ENCODE peak calls at places on chromosome 7, in five cellular contexts. One of them, this sample, is unnamed.

GRCh38 chr7:133854739-133855138 is 272.4 kb upstream of the LRGUK start:
- DNase-seq in vagina: no peak
- DNase-seq in hepatocyte: peak; percentile 59
- DNase-seq in endothelial cell of umbilical vein: peak; percentile 60
- DNase-seq in astrocyte: peak; percentile 26
- DNase-seq in this sample: no peak

GRCh38 chr7:111041577-111041976 is 49.4 kb upstream of the LRRN3 start:
- DNase-seq in vagina: no peak
- DNase-seq in hepatocyte: no peak
- DNase-seq in endothelial cell of umbilical vein: peak; percentile 60
- DNase-seq in astrocyte: no peak
- DNase-seq in this sample: no peak

GRCh38 chr7:114854369-114854768 is 67.5 kb upstream of the MDFIC start:
- DNase-seq in vagina: no peak
- DNase-seq in hepatocyte: no peak
- DNase-seq in endothelial cell of umbilical vein: no peak
- DNase-seq in astrocyte: no peak
- DNase-seq in this sample: no peak

GRCh38 chr7:100589341-100589935 is 3.3 kb downstream of the FBXO24 start:
- DNase-seq in vagina: no peak
- DNase-seq in hepatocyte: no peak
- DNase-seq in endothelial cell of umbilical vein: no peak
- DNase-seq in astrocyte: no peak
- DNase-seq in this sample: no peak

GRCh38 chr7:19464751-19465150 is 244.1 kb downstream of the POLR1F start:
- DNase-seq in vagina: no peak
- DNase-seq in hepatocyte: no peak
- DNase-seq in endothelial cell of umbilical vein: no peak
- DNase-seq in astrocyte: no peak
- DNase-seq in this sample: no peak

GRCh38 chr7:44787762-44788161 is 8.7 kb upstream of the PPIA start:
- DNase-seq in vagina: no peak
- DNase-seq in hepatocyte: no peak
- DNase-seq in endothelial cell of umbilical vein: no peak
- DNase-seq in astrocyte: no peak
- DNase-seq in this sample: no peak

GRCh38 chr7:91527460-91527859 is 263.2 kb downstream of the FZD1 start:
- DNase-seq in vagina: no peak
- DNase-seq in hepatocyte: no peak
- DNase-seq in endothelial cell of umbilical vein: no peak
- DNase-seq in astrocyte: no peak
- DNase-seq in this sample: no peak

GRCh38 chr7:159328096-159328495 is 183.4 kb upstream of the VIPR2 start:
- DNase-seq in vagina: no peak
- DNase-seq in hepatocyte: no peak
- DNase-seq in endothelial cell of umbilical vein: no peak
- DNase-seq in astrocyte: no peak
- DNase-seq in this sample: no peak

GRCh38 chr7:51255536-51256243 is 60.9 kb downstream of the COBL start:
- DNase-seq in vagina: no peak
- DNase-seq in hepatocyte: no peak
- DNase-seq in endothelial cell of umbilical vein: no peak
- DNase-seq in astrocyte: no peak
- DNase-seq in this sample: no peak

GRCh38 chr7:50221028-50221427 is 83.5 kb upstream of the IKZF1 start:
- DNase-seq in vagina: no peak
- DNase-seq in hepatocyte: no peak
- DNase-seq in endothelial cell of umbilical vein: no peak
- DNase-seq in astrocyte: no peak
- DNase-seq in this sample: no peak

GRCh38 chr7:116588641-116589594 is 64.1 kb downstream of the CAV1 start:
- DNase-seq in vagina: no peak
- DNase-seq in hepatocyte: peak; percentile 72
- DNase-seq in endothelial cell of umbilical vein: peak; percentile 85
- DNase-seq in astrocyte: peak; percentile 56
- DNase-seq in this sample: no peak

GRCh38 chr7:70285854-70286253 is 687.6 kb downstream of the AUTS2 start:
- DNase-seq in vagina: no peak
- DNase-seq in hepatocyte: no peak
- DNase-seq in endothelial cell of umbilical vein: no peak
- DNase-seq in astrocyte: no peak
- DNase-seq in this sample: no peak

GRCh38 chr7:93890464-93891068 is at the start of gene TFPI2:
- DNase-seq in vagina: no peak
- DNase-seq in hepatocyte: peak; percentile 67
- DNase-seq in endothelial cell of umbilical vein: peak; percentile 62
- DNase-seq in astrocyte: peak; percentile 82
- DNase-seq in this sample: peak; percentile 13

GRCh38 chr7:96320437-96320836 is 1.5 kb downstream of the SLC25A13 start:
- DNase-seq in vagina: no peak
- DNase-seq in hepatocyte: no peak
- DNase-seq in endothelial cell of umbilical vein: no peak
- DNase-seq in astrocyte: no peak
- DNase-seq in this sample: no peak

GRCh38 chr7:2518101-2518500 is 1.5 kb upstream of the LFNG start:
- DNase-seq in vagina: no peak
- DNase-seq in hepatocyte: no peak
- DNase-seq in endothelial cell of umbilical vein: no peak
- DNase-seq in astrocyte: no peak
- DNase-seq in this sample: no peak

GRCh38 chr7:43619213-43620012 is 36.5 kb downstream of the STK17A start:
- DNase-seq in vagina: no peak
- DNase-seq in hepatocyte: no peak
- DNase-seq in endothelial cell of umbilical vein: no peak
- DNase-seq in astrocyte: no peak
- DNase-seq in this sample: no peak

GRCh38 chr7:38309555-38309954 is 36.1 kb upstream of the TARP start:
- DNase-seq in vagina: no peak
- DNase-seq in hepatocyte: no peak
- DNase-seq in endothelial cell of umbilical vein: no peak
- DNase-seq in astrocyte: no peak
- DNase-seq in this sample: no peak

GRCh38 chr7:27647052-27647451 is 15.6 kb downstream of the HIBADH start:
- DNase-seq in vagina: no peak
- DNase-seq in hepatocyte: no peak
- DNase-seq in endothelial cell of umbilical vein: no peak
- DNase-seq in astrocyte: peak; percentile 73
- DNase-seq in this sample: no peak

GRCh38 chr7:107304063-107304462 is 135.3 kb downstream of the HBP1 start:
- DNase-seq in vagina: no peak
- DNase-seq in hepatocyte: no peak
- DNase-seq in endothelial cell of umbilical vein: no peak
- DNase-seq in astrocyte: no peak
- DNase-seq in this sample: no peak

GRCh38 chr7:131197920-131198610 is 129.6 kb upstream of the MKLN1 start:
- DNase-seq in vagina: no peak
- DNase-seq in hepatocyte: no peak
- DNase-seq in endothelial cell of umbilical vein: no peak
- DNase-seq in astrocyte: peak; percentile 77
- DNase-seq in this sample: no peak

GRCh38 chr7:125651823-125652528 is 722.4 kb upstream of the POT1 start:
- DNase-seq in vagina: no peak
- DNase-seq in hepatocyte: peak; percentile 6
- DNase-seq in endothelial cell of umbilical vein: no peak
- DNase-seq in astrocyte: no peak
- DNase-seq in this sample: no peak

GRCh38 chr7:90824386-90825307 is 228.5 kb downstream of the CDK14 start:
- DNase-seq in vagina: no peak
- DNase-seq in hepatocyte: no peak
- DNase-seq in endothelial cell of umbilical vein: peak; percentile 79
- DNase-seq in astrocyte: peak; percentile 95
- DNase-seq in this sample: no peak

GRCh38 chr7:136391371-136391770 is 414.2 kb upstream of the MTPN start:
- DNase-seq in vagina: no peak
- DNase-seq in hepatocyte: no peak
- DNase-seq in endothelial cell of umbilical vein: no peak
- DNase-seq in astrocyte: no peak
- DNase-seq in this sample: no peak

GRCh38 chr7:424961-425793 is 94.5 kb downstream of the PDGFA start:
- DNase-seq in vagina: no peak
- DNase-seq in hepatocyte: no peak
- DNase-seq in endothelial cell of umbilical vein: no peak
- DNase-seq in astrocyte: peak; percentile 34
- DNase-seq in this sample: peak; percentile 36

GRCh38 chr7:158033196-158033595 is 554.4 kb downstream of the PTPRN2 start:
- DNase-seq in vagina: no peak
- DNase-seq in hepatocyte: no peak
- DNase-seq in endothelial cell of umbilical vein: no peak
- DNase-seq in astrocyte: no peak
- DNase-seq in this sample: no peak

GRCh38 chr7:18754766-18755165 is 259.2 kb downstream of the HDAC9 start:
- DNase-seq in vagina: no peak
- DNase-seq in hepatocyte: no peak
- DNase-seq in endothelial cell of umbilical vein: peak; percentile 6
- DNase-seq in astrocyte: peak; percentile 63
- DNase-seq in this sample: no peak

GRCh38 chr7:137069249-137069963 is 201.0 kb downstream of the CHRM2 start:
- DNase-seq in vagina: no peak
- DNase-seq in hepatocyte: no peak
- DNase-seq in endothelial cell of umbilical vein: no peak
- DNase-seq in astrocyte: no peak
- DNase-seq in this sample: no peak

GRCh38 chr7:128727239-128727638 is 11.9 kb upstream of the CALU start:
- DNase-seq in vagina: no peak
- DNase-seq in hepatocyte: no peak
- DNase-seq in endothelial cell of umbilical vein: no peak
- DNase-seq in astrocyte: no peak
- DNase-seq in this sample: no peak

DNA sequence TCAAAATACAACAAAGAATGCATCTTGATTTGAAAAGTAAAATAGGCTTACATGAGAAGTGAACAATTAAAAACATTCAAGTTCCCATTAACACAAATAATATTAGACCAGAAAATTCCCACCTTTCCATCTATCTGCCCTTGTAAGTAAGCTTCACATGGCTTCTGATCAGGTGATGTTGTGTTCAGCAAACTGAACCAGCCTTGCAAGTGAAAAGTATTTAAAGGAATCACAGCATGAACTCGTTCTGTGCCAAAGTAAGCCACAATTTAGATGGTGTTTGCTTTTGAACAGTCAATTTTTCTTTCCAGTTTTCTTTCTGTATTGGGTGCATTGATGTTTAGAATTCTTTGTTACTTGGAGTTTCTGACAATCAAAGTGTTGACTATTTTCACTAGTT is 347.9 kb downstream of the TNS3 start:
- DNase-seq in vagina: no peak
- DNase-seq in hepatocyte: no peak
- DNase-seq in endothelial cell of umbilical vein: no peak
- DNase-seq in astrocyte: no peak
- DNase-seq in this sample: no peak
- H3K4me3 ChIP-seq in vagina: no peak overlapping the region
- H3K4me3 ChIP-seq in hepatocyte: no peak overlapping the region
- H3K4me3 ChIP-seq in endothelial cell of umbilical vein: no peak overlapping the region
- H3K4me3 ChIP-seq in astrocyte: no peak overlapping the region
- H3K4me3 ChIP-seq in this sample: no peak overlapping the region

DNA sequence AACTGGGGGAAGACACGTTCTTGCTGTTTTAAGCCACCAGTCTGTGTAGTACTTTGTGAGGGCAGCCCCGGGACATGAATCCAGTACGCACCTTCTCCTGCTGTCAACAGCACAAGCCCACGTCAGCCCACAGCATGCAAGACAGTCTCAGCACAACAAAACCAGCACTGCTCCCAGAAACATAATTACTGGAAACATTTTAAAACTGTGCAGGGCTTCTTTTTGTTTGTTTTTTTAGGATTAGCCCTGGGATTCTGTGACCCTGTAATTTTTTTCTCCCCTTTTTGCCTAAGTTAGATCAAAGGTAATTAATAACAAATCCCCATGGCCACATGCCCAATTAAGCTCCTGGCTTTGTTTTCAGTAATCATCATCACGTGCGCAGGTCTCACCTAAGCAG is 87.5 kb downstream of the VOPP1 start:
- DNase-seq in vagina: no peak
- DNase-seq in hepatocyte: no peak
- DNase-seq in endothelial cell of umbilical vein: no peak
- DNase-seq in astrocyte: no peak
- DNase-seq in this sample: no peak
- TF ChIP-seq CTCF in vagina: no peak
- TF ChIP-seq CTCF in hepatocyte: no peak
- TF ChIP-seq CTCF in endothelial cell of umbilical vein: no peak
- TF ChIP-seq CTCF in astrocyte: no peak
- TF ChIP-seq CTCF in this sample: no peak

GRCh38 chr7:12633589-12633988 is 53.8 kb upstream of the ARL4A start:
- DNase-seq in vagina: no peak
- DNase-seq in hepatocyte: no peak
- DNase-seq in endothelial cell of umbilical vein: no peak
- DNase-seq in astrocyte: no peak
- DNase-seq in this sample: no peak

GRCh38 chr7:12637819-12638592 is 49.4 kb upstream of the ARL4A start:
- DNase-seq in vagina: no peak
- DNase-seq in hepatocyte: no peak
- DNase-seq in endothelial cell of umbilical vein: no peak
- DNase-seq in astrocyte: no peak
- DNase-seq in this sample: no peak

GRCh38 chr7:12638851-12639467 is 48.5 kb upstream of the ARL4A start:
- DNase-seq in vagina: no peak
- DNase-seq in hepatocyte: peak; percentile 34
- DNase-seq in endothelial cell of umbilical vein: peak; percentile 50
- DNase-seq in astrocyte: peak; percentile 25
- DNase-seq in this sample: no peak

GRCh38 chr7:12637328-12637727 is 50.1 kb upstream of the ARL4A start:
- DNase-seq in vagina: no peak
- DNase-seq in hepatocyte: no peak
- DNase-seq in endothelial cell of umbilical vein: no peak
- DNase-seq in astrocyte: no peak
- DNase-seq in this sample: no peak

DNA sequence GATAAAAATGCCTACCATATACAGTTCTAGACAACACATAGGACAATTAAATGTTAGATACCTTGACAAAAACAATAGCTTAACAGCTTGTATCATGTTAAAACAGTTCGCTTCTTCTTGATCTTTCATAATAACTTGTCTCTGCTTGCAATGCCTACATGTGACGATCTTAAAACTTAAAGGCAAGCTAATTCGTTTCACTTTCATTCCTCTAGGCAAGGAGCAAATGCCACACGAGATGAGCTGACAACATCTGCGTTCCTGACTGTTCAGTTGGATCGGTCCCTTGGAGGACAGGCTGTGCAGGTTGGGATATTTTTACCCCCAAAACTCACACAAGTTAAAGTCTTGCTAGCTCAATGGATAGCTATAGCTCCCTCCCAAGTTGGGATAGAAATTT is 51.6 kb upstream of the ARL4A start:
- DNase-seq in vagina: no peak
- DNase-seq in hepatocyte: no peak
- DNase-seq in endothelial cell of umbilical vein: no peak
- DNase-seq in astrocyte: no peak
- DNase-seq in this sample: no peak
- H3K4me3 ChIP-seq in vagina: no peak overlapping the region
- H3K4me3 ChIP-seq in hepatocyte: no peak overlapping the region
- H3K4me3 ChIP-seq in endothelial cell of umbilical vein: no peak overlapping the region
- H3K4me3 ChIP-seq in astrocyte: no peak overlapping the region
- H3K4me3 ChIP-seq in this sample: peak overlapping the region; percentile 12

DNA sequence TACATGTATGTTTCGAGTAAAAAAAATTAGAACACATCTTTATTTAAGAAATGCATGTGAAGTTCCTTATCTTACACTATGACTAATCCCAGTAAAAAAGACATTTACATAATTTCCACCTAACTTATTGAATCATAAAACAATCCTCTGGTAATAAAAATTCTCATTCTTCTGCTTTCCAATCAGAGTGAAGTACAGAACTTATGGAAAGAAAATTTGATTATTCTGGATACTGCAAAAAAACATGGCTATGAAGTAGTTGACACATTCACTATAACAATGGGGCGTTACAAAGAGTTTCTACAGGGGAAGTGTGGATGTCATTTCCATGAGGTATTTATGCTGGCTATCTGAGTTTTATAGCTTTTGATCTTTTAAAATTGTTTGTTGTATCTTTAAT is 57.7 kb upstream of the WNT16 start:
- DNase-seq in vagina: no peak
- DNase-seq in hepatocyte: no peak
- DNase-seq in endothelial cell of umbilical vein: no peak
- DNase-seq in astrocyte: no peak
- DNase-seq in this sample: no peak
- TF ChIP-seq CTCF in vagina: no peak
- TF ChIP-seq CTCF in hepatocyte: no peak
- TF ChIP-seq CTCF in endothelial cell of umbilical vein: no peak
- TF ChIP-seq CTCF in astrocyte: no peak
- TF ChIP-seq CTCF in this sample: no peak